ENCODE peak calls at places on chromosomes 11 and 22, in four cellular contexts. One of them, this sample, is unnamed.
A peak's percentile ranks its signal among the peaks of the same experiment; 100 is the strongest.

GRCh38 chr11:122226810-122227379 is 110.9 kb upstream of the BLID start:
- DNase-seq in endothelial cell: no peak
- DNase-seq in CD8-positive, alpha-beta memory T cell: no peak
- DNase-seq in AG10803: peak; percentile 97
- DNase-seq in this sample: no peak

GRCh38 chr11:103807806-103808205 is 228.6 kb upstream of the DDI1 start:
- DNase-seq in endothelial cell: no peak
- DNase-seq in CD8-positive, alpha-beta memory T cell: no peak
- DNase-seq in AG10803: peak; percentile 38
- DNase-seq in this sample: no peak

GRCh38 chr11:47460571-47461235 is 11.8 kb upstream of the RAPSN start:
- DNase-seq in endothelial cell: no peak
- DNase-seq in CD8-positive, alpha-beta memory T cell: no peak
- DNase-seq in AG10803: peak; percentile 25
- DNase-seq in this sample: no peak

GRCh38 chr11:92415246-92415645 is 190.6 kb downstream of the FAT3 start:
- DNase-seq in endothelial cell: no peak
- DNase-seq in CD8-positive, alpha-beta memory T cell: no peak
- DNase-seq in AG10803: peak; percentile 85
- DNase-seq in this sample: no peak

GRCh38 chr11:10823152-10823579 is 14.4 kb upstream of the EIF4G2 start:
- DNase-seq in endothelial cell: no peak
- DNase-seq in CD8-positive, alpha-beta memory T cell: no peak
- DNase-seq in AG10803: peak; percentile 27
- DNase-seq in this sample: no peak

GRCh38 chr11:123314972-123315371 is 115.1 kb upstream of the GRAMD1B start:
- DNase-seq in endothelial cell: no peak
- DNase-seq in CD8-positive, alpha-beta memory T cell: no peak
- DNase-seq in AG10803: no peak
- DNase-seq in this sample: no peak

GRCh38 chr22:38214248-38215056 is 12.7 kb downstream of the MAFF start:
- DNase-seq in endothelial cell: peak; percentile 75
- DNase-seq in CD8-positive, alpha-beta memory T cell: peak; percentile 77
- DNase-seq in AG10803: peak; percentile 55
- DNase-seq in this sample: peak; percentile 54

GRCh38 chr22:42697542-42698013 is 23.1 kb downstream of the A4GALT start:
- DNase-seq in endothelial cell: no peak
- DNase-seq in CD8-positive, alpha-beta memory T cell: no peak
- DNase-seq in AG10803: peak; percentile 75
- DNase-seq in this sample: no peak

GRCh38 chr11:83051760-83052671 is 19.7 kb downstream of the RAB30 start:
- DNase-seq in endothelial cell: no peak
- DNase-seq in CD8-positive, alpha-beta memory T cell: no peak
- DNase-seq in AG10803: peak; percentile 99
- DNase-seq in this sample: no peak

GRCh38 chr11:67409261-67409666 is 5.4 kb downstream of the TBC1D10C start:
- DNase-seq in endothelial cell: no peak
- DNase-seq in CD8-positive, alpha-beta memory T cell: peak; percentile 83
- DNase-seq in AG10803: no peak
- DNase-seq in this sample: peak; percentile 74

GRCh38 chr22:21920341-21921183 is 32.1 kb downstream of the PPM1F start:
- DNase-seq in endothelial cell: no peak
- DNase-seq in CD8-positive, alpha-beta memory T cell: no peak
- DNase-seq in AG10803: no peak
- DNase-seq in this sample: no peak

GRCh38 chr11:60370811-60371297 is 7.5 kb upstream of the MS4A7 start:
- DNase-seq in endothelial cell: no peak
- DNase-seq in CD8-positive, alpha-beta memory T cell: no peak
- DNase-seq in AG10803: no peak
- DNase-seq in this sample: no peak

GRCh38 chr11:132064987-132065620 is 694.7 kb downstream of the NTM start:
- DNase-seq in endothelial cell: no peak
- DNase-seq in CD8-positive, alpha-beta memory T cell: no peak
- DNase-seq in AG10803: peak; percentile 100
- DNase-seq in this sample: no peak

GRCh38 chr11:108616549-108616948 is 23.0 kb upstream of the EXPH5 start:
- DNase-seq in endothelial cell: no peak
- DNase-seq in CD8-positive, alpha-beta memory T cell: no peak
- DNase-seq in AG10803: peak; percentile 88
- DNase-seq in this sample: no peak

GRCh38 chr11:27471067-27471587 is 1.5 kb downstream of the LGR4 start:
- DNase-seq in endothelial cell: peak; percentile 9
- DNase-seq in CD8-positive, alpha-beta memory T cell: no peak
- DNase-seq in AG10803: no peak
- DNase-seq in this sample: no peak

GRCh38 chr22:35835998-35836691 is 118.5 kb downstream of the APOL5 start:
- DNase-seq in endothelial cell: no peak
- DNase-seq in CD8-positive, alpha-beta memory T cell: no peak
- DNase-seq in AG10803: peak; percentile 92
- DNase-seq in this sample: no peak

GRCh38 chr22:37636186-37636948 is 3.1 kb upstream of the SH3BP1 start:
- DNase-seq in endothelial cell: no peak
- DNase-seq in CD8-positive, alpha-beta memory T cell: peak; percentile 34
- DNase-seq in AG10803: peak; percentile 70
- DNase-seq in this sample: no peak

GRCh38 chr11:105229758-105230157 is 90.2 kb upstream of the CARD18 start:
- DNase-seq in endothelial cell: no peak
- DNase-seq in CD8-positive, alpha-beta memory T cell: no peak
- DNase-seq in AG10803: no peak
- DNase-seq in this sample: no peak

GRCh38 chr11:64248578-64248977 is 1.8 kb upstream of the PPP1R14B start:
- DNase-seq in endothelial cell: no peak
- DNase-seq in CD8-positive, alpha-beta memory T cell: no peak
- DNase-seq in AG10803: no peak
- DNase-seq in this sample: no peak

GRCh38 chr11:18427240-18427639 is 15.1 kb downstream of the LDHC start:
- DNase-seq in endothelial cell: no peak
- DNase-seq in CD8-positive, alpha-beta memory T cell: no peak
- DNase-seq in AG10803: no peak
- DNase-seq in this sample: no peak

GRCh38 chr22:38246692-38247091 is 26.1 kb downstream of the TMEM184B start:
- DNase-seq in endothelial cell: no peak
- DNase-seq in CD8-positive, alpha-beta memory T cell: no peak
- DNase-seq in AG10803: no peak
- DNase-seq in this sample: no peak

GRCh38 chr11:115377882-115378296 is 126.3 kb downstream of the CADM1 start:
- DNase-seq in endothelial cell: no peak
- DNase-seq in CD8-positive, alpha-beta memory T cell: no peak
- DNase-seq in AG10803: no peak
- DNase-seq in this sample: no peak

GRCh38 chr22:46604306-46604690 is 15.9 kb upstream of the GRAMD4 start:
- DNase-seq in endothelial cell: no peak
- DNase-seq in CD8-positive, alpha-beta memory T cell: peak; percentile 36
- DNase-seq in AG10803: peak; percentile 63
- DNase-seq in this sample: no peak

GRCh38 chr11:87971354-87971753 is 203.9 kb downstream of the RAB38 start:
- DNase-seq in endothelial cell: no peak
- DNase-seq in CD8-positive, alpha-beta memory T cell: no peak
- DNase-seq in AG10803: no peak
- DNase-seq in this sample: no peak